ENCODE peak calls at places on chromosomes 16 and 17, in eight cellular contexts. One of them, this sample, is unnamed.
A peak's percentile ranks its signal among the peaks of the same experiment; 100 is the strongest.

GRCh38 chr16:88500255-88500661 is 47.2 kb downstream of the ZFPM1 start:
- DNase-seq in SK-N-MC: no peak
- DNase-seq in A549: no peak
- DNase-seq in Right ventricle myocardium inferior: no peak
- DNase-seq in mesothelial cell of epicardium: no peak
- DNase-seq in AG09319: no peak
- DNase-seq in T-helper 2 cell: no peak
- DNase-seq in colonic mucosa: no peak
- DNase-seq in this sample: no peak

GRCh38 chr16:1757714-1758461 is 13.5 kb downstream of the NME3 start:
- DNase-seq in T-helper 2 cell: no peak
- DNase-seq in Right ventricle myocardium inferior: no peak
- DNase-seq in AG09319: no peak
- DNase-seq in colonic mucosa: peak; percentile 73
- DNase-seq in A549: no peak
- DNase-seq in mesothelial cell of epicardium: no peak
- DNase-seq in SK-N-MC: no peak
- DNase-seq in this sample: no peak

GRCh38 chr17:61149862-61150362 is 249.7 kb upstream of the TBX2 start:
- DNase-seq in Right ventricle myocardium inferior: no peak
- DNase-seq in A549: peak; percentile 9
- DNase-seq in mesothelial cell of epicardium: no peak
- DNase-seq in T-helper 2 cell: no peak
- DNase-seq in colonic mucosa: no peak
- DNase-seq in SK-N-MC: no peak
- DNase-seq in AG09319: no peak
- DNase-seq in this sample: no peak

GRCh38 chr17:57404073-57404472 is 147.8 kb downstream of the MSI2 start:
- DNase-seq in T-helper 2 cell: no peak
- DNase-seq in Right ventricle myocardium inferior: no peak
- DNase-seq in A549: peak; percentile 33
- DNase-seq in mesothelial cell of epicardium: no peak
- DNase-seq in SK-N-MC: no peak
- DNase-seq in colonic mucosa: peak; percentile 33
- DNase-seq in AG09319: no peak
- DNase-seq in this sample: no peak

GRCh38 chr17:66150708-66151107 is 41.2 kb downstream of the CEP112 start:
- DNase-seq in mesothelial cell of epicardium: no peak
- DNase-seq in colonic mucosa: no peak
- DNase-seq in SK-N-MC: no peak
- DNase-seq in A549: no peak
- DNase-seq in Right ventricle myocardium inferior: no peak
- DNase-seq in T-helper 2 cell: no peak
- DNase-seq in AG09319: no peak
- DNase-seq in this sample: no peak

GRCh38 chr17:58303981-58304734 is 23.4 kb upstream of the MPO start:
- DNase-seq in A549: peak; percentile 63
- DNase-seq in mesothelial cell of epicardium: no peak
- DNase-seq in AG09319: no peak
- DNase-seq in SK-N-MC: no peak
- DNase-seq in Right ventricle myocardium inferior: peak; percentile 76
- DNase-seq in colonic mucosa: peak; percentile 48
- DNase-seq in T-helper 2 cell: no peak
- DNase-seq in this sample: peak; percentile 82

GRCh38 chr17:75270218-75270965 is 639 bp downstream of the MIF4GD start:
- DNase-seq in AG09319: no peak
- DNase-seq in mesothelial cell of epicardium: no peak
- DNase-seq in Right ventricle myocardium inferior: peak; percentile 79
- DNase-seq in SK-N-MC: no peak
- DNase-seq in T-helper 2 cell: no peak
- DNase-seq in A549: peak; percentile 87
- DNase-seq in colonic mucosa: peak; percentile 73
- DNase-seq in this sample: peak; percentile 89

GRCh38 chr16:88495268-88495772 is 42.2 kb downstream of the ZFPM1 start:
- DNase-seq in SK-N-MC: no peak
- DNase-seq in mesothelial cell of epicardium: no peak
- DNase-seq in A549: no peak
- DNase-seq in colonic mucosa: no peak
- DNase-seq in T-helper 2 cell: no peak
- DNase-seq in Right ventricle myocardium inferior: no peak
- DNase-seq in AG09319: no peak
- DNase-seq in this sample: no peak

GRCh38 chr16:58384437-58385055 is 7.7 kb upstream of the GINS3 start:
- DNase-seq in A549: no peak
- DNase-seq in T-helper 2 cell: no peak
- DNase-seq in SK-N-MC: no peak
- DNase-seq in AG09319: no peak
- DNase-seq in mesothelial cell of epicardium: no peak
- DNase-seq in Right ventricle myocardium inferior: no peak
- DNase-seq in colonic mucosa: no peak
- DNase-seq in this sample: no peak

GRCh38 chr16:71449020-71449419 is 7.2 kb upstream of the TLE7 start:
- DNase-seq in SK-N-MC: no peak
- DNase-seq in AG09319: no peak
- DNase-seq in Right ventricle myocardium inferior: no peak
- DNase-seq in T-helper 2 cell: no peak
- DNase-seq in A549: no peak
- DNase-seq in mesothelial cell of epicardium: no peak
- DNase-seq in colonic mucosa: no peak
- DNase-seq in this sample: no peak

GRCh38 chr16:53689636-53690035 is 14.0 kb downstream of the RPGRIP1L start:
- DNase-seq in colonic mucosa: no peak
- DNase-seq in A549: no peak
- DNase-seq in AG09319: no peak
- DNase-seq in mesothelial cell of epicardium: no peak
- DNase-seq in Right ventricle myocardium inferior: no peak
- DNase-seq in T-helper 2 cell: no peak
- DNase-seq in SK-N-MC: no peak
- DNase-seq in this sample: no peak

GRCh38 chr16:88727871-88728270 is 21.6 kb downstream of the CTU2 start:
- DNase-seq in Right ventricle myocardium inferior: peak; percentile 63
- DNase-seq in SK-N-MC: peak; percentile 16
- DNase-seq in colonic mucosa: no peak
- DNase-seq in T-helper 2 cell: no peak
- DNase-seq in AG09319: no peak
- DNase-seq in A549: no peak
- DNase-seq in mesothelial cell of epicardium: no peak
- DNase-seq in this sample: no peak

GRCh38 chr17:59370580-59371299 is 39.3 kb downstream of the YPEL2 start:
- DNase-seq in Right ventricle myocardium inferior: no peak
- DNase-seq in SK-N-MC: no peak
- DNase-seq in mesothelial cell of epicardium: no peak
- DNase-seq in A549: no peak
- DNase-seq in colonic mucosa: no peak
- DNase-seq in T-helper 2 cell: no peak
- DNase-seq in AG09319: no peak
- DNase-seq in this sample: no peak

GRCh38 chr17:62652251-62653001 is 25.0 kb downstream of the MRC2 start:
- DNase-seq in A549: no peak
- DNase-seq in mesothelial cell of epicardium: no peak
- DNase-seq in AG09319: no peak
- DNase-seq in SK-N-MC: no peak
- DNase-seq in colonic mucosa: peak; percentile 60
- DNase-seq in Right ventricle myocardium inferior: peak; percentile 84
- DNase-seq in T-helper 2 cell: no peak
- DNase-seq in this sample: peak; percentile 79

GRCh38 chr16:24774510-24774909 is 45.1 kb downstream of the TNRC6A start:
- DNase-seq in A549: no peak
- DNase-seq in mesothelial cell of epicardium: no peak
- DNase-seq in Right ventricle myocardium inferior: no peak
- DNase-seq in colonic mucosa: no peak
- DNase-seq in T-helper 2 cell: no peak
- DNase-seq in SK-N-MC: no peak
- DNase-seq in AG09319: no peak
- DNase-seq in this sample: no peak

GRCh38 chr16:4747906-4748681 is 13.8 kb downstream of the DNAAF8 start:
- DNase-seq in colonic mucosa: no peak
- DNase-seq in Right ventricle myocardium inferior: no peak
- DNase-seq in A549: no peak
- DNase-seq in mesothelial cell of epicardium: no peak
- DNase-seq in AG09319: no peak
- DNase-seq in T-helper 2 cell: no peak
- DNase-seq in SK-N-MC: no peak
- DNase-seq in this sample: no peak

GRCh38 chr17:3890082-3890892 is 2.6 kb downstream of the CAMKK1 start:
- DNase-seq in mesothelial cell of epicardium: no peak
- DNase-seq in colonic mucosa: peak; percentile 72
- DNase-seq in A549: peak; percentile 90
- DNase-seq in Right ventricle myocardium inferior: no peak
- DNase-seq in AG09319: peak; percentile 62
- DNase-seq in SK-N-MC: no peak
- DNase-seq in T-helper 2 cell: no peak
- DNase-seq in this sample: no peak

GRCh38 chr16:70661918-70662641 is 15.7 kb downstream of the IL34 start:
- DNase-seq in AG09319: no peak
- DNase-seq in SK-N-MC: no peak
- DNase-seq in T-helper 2 cell: no peak
- DNase-seq in A549: no peak
- DNase-seq in colonic mucosa: no peak
- DNase-seq in Right ventricle myocardium inferior: no peak
- DNase-seq in mesothelial cell of epicardium: no peak
- DNase-seq in this sample: no peak

GRCh38 chr16:57988929-57989328 is 11.5 kb downstream of the ZNF319 start:
- DNase-seq in Right ventricle myocardium inferior: no peak
- DNase-seq in T-helper 2 cell: no peak
- DNase-seq in SK-N-MC: no peak
- DNase-seq in A549: peak; percentile 65
- DNase-seq in mesothelial cell of epicardium: no peak
- DNase-seq in colonic mucosa: no peak
- DNase-seq in AG09319: no peak
- DNase-seq in this sample: no peak

This sample was measured in activated CD8-positive, alpha-beta memory T cell treated with anti-CD3 and anti-CD28 coated beads for 24 hours.